ENCODE peak calls at places on chromosomes 16 and 17, in four cellular contexts. J is central memory CD4-positive, alpha-beta T cell; M is EL; Z is A549. O is an unnamed sample.

GRCh38 chr16:1817276-1817589 is 9.4 kb downstream of the HAGH start:
- DNase-seq in M (no peak), Z (no peak), J (no peak), O (no peak)

GRCh38 chr16:21260870-21261791 is 17.0 kb downstream of the CRYM start:
- DNase-seq in J (no peak), M (peak; percentile 79), Z (peak; percentile 94), O (peak; percentile 36)

GRCh38 chr17:3558603-3559269 is 1.1 kb upstream of the TRPV3 start:
- DNase-seq in J (peak; percentile 54), M (peak; percentile 45), Z (no peak), O (peak; percentile 62)

GRCh38 chr17:81315170-81315884 is 20.2 kb upstream of the SLC38A10 start:
- DNase-seq in Z (no peak), J (no peak), M (no peak), O (peak; percentile 73)

GRCh38 chr16:10752843-10753523 is 9.3 kb downstream of the NUBP1 start:
- DNase-seq in J (no peak), M (no peak), Z (no peak), O (no peak)

GRCh38 chr17:77449908-77450741 is 309.4 kb downstream of the SEC14L1 start:
- DNase-seq in Z (peak; percentile 56), J (no peak), M (peak; percentile 86), O (peak; percentile 70)

GRCh38 chr17:28306954-28307401 is 12.0 kb upstream of the TMEM97 start:
- DNase-seq in Z (no peak), M (no peak), J (no peak), O (no peak)

GRCh38 chr17:58120195-58120822 is 27.9 kb upstream of the OR4D1 start:
- DNase-seq in J (peak; percentile 47), Z (no peak), M (peak; percentile 43), O (peak; percentile 74)

GRCh38 chr17:57035971-57036481 is 49.0 kb upstream of the AKAP1 start:
- DNase-seq in M (no peak), Z (no peak), J (no peak), O (no peak)

GRCh38 chr17:2337152-2337810 is at the start of gene SGSM2:
- DNase-seq in Z (peak; percentile 75), J (peak; percentile 72), M (peak; percentile 51), O (peak; percentile 63)

GRCh38 chr17:560379-560935 is 154.2 kb downstream of the VPS53 start:
- DNase-seq in J (no peak), Z (no peak), M (peak; percentile 59), O (peak; percentile 52)

GRCh38 chr17:68296217-68297140 is 5.2 kb downstream of the ARSG start:
- DNase-seq in J (peak; percentile 81), Z (no peak), M (no peak), O (peak; percentile 35)

GRCh38 chr16:15775209-15775608 is 81.6 kb downstream of the MYH11 start:
- DNase-seq in M (peak; percentile 32), Z (peak; percentile 22), J (no peak), O (no peak)

GRCh38 chr17:38918129-38918913 is 7.1 kb upstream of the LASP1NB start:
- DNase-seq in Z (no peak), M (no peak), J (no peak), O (peak; percentile 43)

GRCh38 chr16:56266981-56267607 is 75.8 kb downstream of the GNAO1 start:
- DNase-seq in M (no peak), Z (no peak), J (no peak), O (no peak)

GRCh38 chr16:89049484-89050118 is 44.1 kb upstream of the ACSF3 start:
- DNase-seq in J (no peak), M (no peak), Z (no peak), O (no peak)

GRCh38 chr17:29039764-29040598 is 3.0 kb upstream of the PIPOX start:
- DNase-seq in Z (no peak), J (no peak), M (peak; percentile 77), O (peak; percentile 97)

GRCh38 chr17:8005951-8006730 is 3.7 kb downstream of the GUCY2D start:
- DNase-seq in J (no peak), M (no peak), Z (no peak), O (no peak)

GRCh38 chr17:81230043-81230820 is 7.5 kb upstream of the CEP131 start:
- DNase-seq in M (no peak), J (no peak), Z (peak; percentile 79), O (no peak)

GRCh38 chr17:17728550-17729251 is 47.4 kb downstream of the RAI1 start:
- DNase-seq in J (no peak), Z (no peak), M (no peak), O (no peak)

GRCh38 chr16:30637952-30638351 is 12.8 kb upstream of the PRR14 start:
- DNase-seq in J (peak; percentile 31), M (peak; percentile 65), Z (peak; percentile 42), O (peak; percentile 48)

GRCh38 chr16:4390266-4391260 is 18.9 kb downstream of the VASN start:
- DNase-seq in J (no peak), M (no peak), Z (no peak), O (no peak)

GRCh38 chr17:537133-537532 is 177.5 kb downstream of the VPS53 start:
- DNase-seq in Z (no peak), J (no peak), M (no peak), O (no peak)

GRCh38 chr16:27671410-27671809 is 121.5 kb downstream of the KATNIP start:
- DNase-seq in M (no peak), Z (peak; percentile 14), J (no peak), O (no peak)

GRCh38 chr16:58634265-58634802 is 4.7 kb upstream of the CNOT1 start:
- DNase-seq in Z (no peak), M (no peak), J (no peak), O (no peak)

GRCh38 chr16:28931801-28932225 is at the start of gene CD19:
- DNase-seq in Z (no peak), J (no peak), M (no peak), O (no peak)

GRCh38 chr17:83160443-83161297 is 81.3 kb downstream of the METRNL start:
- DNase-seq in J (no peak), Z (no peak), M (no peak), O (peak; percentile 12)

GRCh38 chr16:24346734-24347133 is 90.6 kb downstream of the CACNG3 start:
- DNase-seq in M (no peak), Z (no peak), J (no peak), O (no peak)

GRCh38 chr17:22411185-22411784 is 719.0 kb downstream of the KCNJ18 start:
- DNase-seq in M (no peak), Z (no peak), J (no peak), O (no peak)

O was measured in myocyte.